ENCODE peak calls at places on chromosomes 7 and 10, in eight cellular contexts. One of them, this sample, is unnamed.

GRCh38 chr10:29681700-29682444 is 47.1 kb upstream of the SVIL start:
- DNase-seq in left ventricle myocardium inferior: no peak
- DNase-seq in mammary epithelial cell: no peak
- DNase-seq in cardiac muscle cell: no peak
- DNase-seq in foreskin fibroblast: no peak
- DNase-seq in AG10803: no peak
- DNase-seq in IMR-90: no peak
- DNase-seq in HFF-Myc: no peak
- DNase-seq in this sample: no peak

GRCh38 chr10:34966440-34966839 is 123.7 kb downstream of the CUL2 start:
- DNase-seq in HFF-Myc: no peak
- DNase-seq in mammary epithelial cell: no peak
- DNase-seq in left ventricle myocardium inferior: no peak
- DNase-seq in foreskin fibroblast: no peak
- DNase-seq in IMR-90: peak
- DNase-seq in cardiac muscle cell: peak
- DNase-seq in AG10803: peak
- DNase-seq in this sample: peak

GRCh38 chr10:11595395-11595692 is 16.1 kb downstream of the USP6NL start:
- DNase-seq in left ventricle myocardium inferior: no peak
- DNase-seq in HFF-Myc: no peak
- DNase-seq in mammary epithelial cell: peak
- DNase-seq in IMR-90: peak
- DNase-seq in foreskin fibroblast: peak
- DNase-seq in AG10803: peak
- DNase-seq in cardiac muscle cell: peak
- DNase-seq in this sample: peak

GRCh38 chr7:913736-914520 is 37.6 kb downstream of the GET4 start:
- DNase-seq in HFF-Myc: no peak
- DNase-seq in IMR-90: no peak
- DNase-seq in cardiac muscle cell: no peak
- DNase-seq in AG10803: no peak
- DNase-seq in foreskin fibroblast: no peak
- DNase-seq in mammary epithelial cell: peak
- DNase-seq in left ventricle myocardium inferior: no peak
- DNase-seq in this sample: no peak

GRCh38 chr7:150400779-150401423 is 21.8 kb downstream of the ZNF775 start:
- DNase-seq in foreskin fibroblast: no peak
- DNase-seq in IMR-90: no peak
- DNase-seq in cardiac muscle cell: no peak
- DNase-seq in mammary epithelial cell: no peak
- DNase-seq in AG10803: no peak
- DNase-seq in HFF-Myc: no peak
- DNase-seq in left ventricle myocardium inferior: no peak
- DNase-seq in this sample: no peak

GRCh38 chr10:30151581-30152389 is 92.4 kb upstream of the JCAD start:
- DNase-seq in mammary epithelial cell: peak
- DNase-seq in AG10803: peak
- DNase-seq in IMR-90: peak
- DNase-seq in foreskin fibroblast: peak
- DNase-seq in HFF-Myc: peak
- DNase-seq in cardiac muscle cell: peak
- DNase-seq in left ventricle myocardium inferior: peak
- DNase-seq in this sample: peak

GRCh38 chr7:90749774-90750173 is 153.7 kb downstream of the CDK14 start:
- DNase-seq in AG10803: peak
- DNase-seq in IMR-90: peak
- DNase-seq in HFF-Myc: no peak
- DNase-seq in left ventricle myocardium inferior: no peak
- DNase-seq in foreskin fibroblast: peak
- DNase-seq in cardiac muscle cell: peak
- DNase-seq in mammary epithelial cell: no peak
- DNase-seq in this sample: peak

GRCh38 chr7:76002139-76002538 is 7.7 kb upstream of the TMEM120A start:
- DNase-seq in left ventricle myocardium inferior: no peak
- DNase-seq in HFF-Myc: no peak
- DNase-seq in cardiac muscle cell: no peak
- DNase-seq in IMR-90: no peak
- DNase-seq in mammary epithelial cell: no peak
- DNase-seq in foreskin fibroblast: no peak
- DNase-seq in AG10803: no peak
- DNase-seq in this sample: no peak

GRCh38 chr10:15558136-15558535 is 161.6 kb downstream of the ITGA8 start:
- DNase-seq in cardiac muscle cell: peak
- DNase-seq in AG10803: peak
- DNase-seq in IMR-90: peak
- DNase-seq in HFF-Myc: no peak
- DNase-seq in foreskin fibroblast: peak
- DNase-seq in left ventricle myocardium inferior: no peak
- DNase-seq in mammary epithelial cell: no peak
- DNase-seq in this sample: peak

GRCh38 chr10:79445217-79445707 is at the start of gene ZCCHC24:
- DNase-seq in left ventricle myocardium inferior: peak
- DNase-seq in foreskin fibroblast: no peak
- DNase-seq in mammary epithelial cell: peak
- DNase-seq in AG10803: no peak
- DNase-seq in HFF-Myc: no peak
- DNase-seq in IMR-90: no peak
- DNase-seq in cardiac muscle cell: no peak
- DNase-seq in this sample: peak

GRCh38 chr10:3098689-3099088 is 31.3 kb downstream of the PFKP start:
- DNase-seq in AG10803: no peak
- DNase-seq in mammary epithelial cell: no peak
- DNase-seq in foreskin fibroblast: no peak
- DNase-seq in IMR-90: no peak
- DNase-seq in left ventricle myocardium inferior: no peak
- DNase-seq in cardiac muscle cell: no peak
- DNase-seq in HFF-Myc: no peak
- DNase-seq in this sample: no peak

GRCh38 chr7:128030999-128031681 is at the start of gene LRRC4:
- DNase-seq in AG10803: peak
- DNase-seq in left ventricle myocardium inferior: no peak
- DNase-seq in mammary epithelial cell: peak
- DNase-seq in cardiac muscle cell: peak
- DNase-seq in foreskin fibroblast: peak
- DNase-seq in HFF-Myc: no peak
- DNase-seq in IMR-90: peak
- DNase-seq in this sample: peak

GRCh38 chr10:130993612-130994011 is 317.9 kb downstream of the TCERG1L start:
- DNase-seq in HFF-Myc: no peak
- DNase-seq in left ventricle myocardium inferior: no peak
- DNase-seq in mammary epithelial cell: no peak
- DNase-seq in foreskin fibroblast: no peak
- DNase-seq in IMR-90: no peak
- DNase-seq in cardiac muscle cell: no peak
- DNase-seq in AG10803: no peak
- DNase-seq in this sample: no peak

GRCh38 chr7:27210441-27211083 is 10.7 kb upstream of the HOXA13 start:
- DNase-seq in foreskin fibroblast: peak
- DNase-seq in HFF-Myc: no peak
- DNase-seq in cardiac muscle cell: peak
- DNase-seq in AG10803: peak
- DNase-seq in mammary epithelial cell: peak
- DNase-seq in IMR-90: peak
- DNase-seq in left ventricle myocardium inferior: no peak
- DNase-seq in this sample: peak

GRCh38 chr7:1288390-1288995 is 55.8 kb downstream of the UNCX start:
- DNase-seq in HFF-Myc: no peak
- DNase-seq in left ventricle myocardium inferior: no peak
- DNase-seq in mammary epithelial cell: no peak
- DNase-seq in cardiac muscle cell: no peak
- DNase-seq in IMR-90: no peak
- DNase-seq in foreskin fibroblast: no peak
- DNase-seq in AG10803: no peak
- DNase-seq in this sample: no peak

GRCh38 chr7:155618708-155619633 is 25.5 kb upstream of the RBM33 start:
- DNase-seq in mammary epithelial cell: no peak
- DNase-seq in foreskin fibroblast: peak
- DNase-seq in left ventricle myocardium inferior: no peak
- DNase-seq in cardiac muscle cell: peak
- DNase-seq in HFF-Myc: no peak
- DNase-seq in AG10803: no peak
- DNase-seq in IMR-90: peak
- DNase-seq in this sample: peak

GRCh38 chr10:47421057-47421952 is 37.2 kb upstream of the ZNF488 start:
- DNase-seq in foreskin fibroblast: peak
- DNase-seq in HFF-Myc: no peak
- DNase-seq in mammary epithelial cell: peak
- DNase-seq in cardiac muscle cell: peak
- DNase-seq in IMR-90: peak
- DNase-seq in left ventricle myocardium inferior: no peak
- DNase-seq in AG10803: peak
- DNase-seq in this sample: peak

GRCh38 chr7:1175967-1176851 is 16.2 kb upstream of the ZFAND2A start:
- DNase-seq in AG10803: peak
- DNase-seq in cardiac muscle cell: peak
- DNase-seq in IMR-90: peak
- DNase-seq in HFF-Myc: no peak
- DNase-seq in mammary epithelial cell: peak
- DNase-seq in foreskin fibroblast: peak
- DNase-seq in left ventricle myocardium inferior: peak
- DNase-seq in this sample: peak

GRCh38 chr10:14200645-14201534 is 129.8 kb downstream of the FRMD4A start:
- DNase-seq in foreskin fibroblast: no peak
- DNase-seq in HFF-Myc: no peak
- DNase-seq in IMR-90: peak
- DNase-seq in left ventricle myocardium inferior: no peak
- DNase-seq in mammary epithelial cell: no peak
- DNase-seq in cardiac muscle cell: peak
- DNase-seq in AG10803: no peak
- DNase-seq in this sample: no peak

GRCh38 chr10:26586211-26586610 is 111.3 kb upstream of the PDSS1 start:
- DNase-seq in AG10803: no peak
- DNase-seq in IMR-90: no peak
- DNase-seq in mammary epithelial cell: no peak
- DNase-seq in foreskin fibroblast: no peak
- DNase-seq in cardiac muscle cell: no peak
- DNase-seq in left ventricle myocardium inferior: no peak
- DNase-seq in HFF-Myc: no peak
- DNase-seq in this sample: no peak

GRCh38 chr7:143518521-143518920 is 40.8 kb downstream of the TAS2R41 start:
- DNase-seq in AG10803: no peak
- DNase-seq in IMR-90: no peak
- DNase-seq in HFF-Myc: no peak
- DNase-seq in mammary epithelial cell: no peak
- DNase-seq in foreskin fibroblast: no peak
- DNase-seq in left ventricle myocardium inferior: no peak
- DNase-seq in cardiac muscle cell: no peak
- DNase-seq in this sample: peak

GRCh38 chr10:123150986-123151738 is 3.0 kb upstream of the BUB3 start:
- DNase-seq in mammary epithelial cell: peak
- DNase-seq in AG10803: peak
- DNase-seq in IMR-90: peak
- DNase-seq in left ventricle myocardium inferior: no peak
- DNase-seq in foreskin fibroblast: peak
- DNase-seq in HFF-Myc: no peak
- DNase-seq in cardiac muscle cell: no peak
- DNase-seq in this sample: no peak

GRCh38 chr7:156604311-156604710 is 36.3 kb upstream of the RNF32 start:
- DNase-seq in IMR-90: peak
- DNase-seq in cardiac muscle cell: no peak
- DNase-seq in left ventricle myocardium inferior: no peak
- DNase-seq in AG10803: no peak
- DNase-seq in foreskin fibroblast: no peak
- DNase-seq in mammary epithelial cell: peak
- DNase-seq in HFF-Myc: peak
- DNase-seq in this sample: no peak

GRCh38 chr7:138459300-138460175 is 521 bp upstream of the TRIM24 start:
- DNase-seq in cardiac muscle cell: no peak
- DNase-seq in foreskin fibroblast: peak
- DNase-seq in AG10803: peak
- DNase-seq in left ventricle myocardium inferior: peak
- DNase-seq in mammary epithelial cell: peak
- DNase-seq in IMR-90: no peak
- DNase-seq in HFF-Myc: peak
- DNase-seq in this sample: peak
- TF ChIP-seq CTCF in cardiac muscle cell: no peak
- TF ChIP-seq CTCF in foreskin fibroblast: no peak
- TF ChIP-seq CTCF in AG10803: peak
- TF ChIP-seq CTCF in left ventricle myocardium inferior: peak
- TF ChIP-seq CTCF in mammary epithelial cell: no peak
- TF ChIP-seq CTCF in IMR-90: peak
- TF ChIP-seq CTCF in HFF-Myc: no peak
- TF ChIP-seq CTCF in this sample: peak

GRCh38 chr10:103145046-103145445 is 48.0 kb downstream of the NT5C2 start:
- DNase-seq in HFF-Myc: no peak
- DNase-seq in IMR-90: peak
- DNase-seq in foreskin fibroblast: peak
- DNase-seq in left ventricle myocardium inferior: no peak
- DNase-seq in AG10803: peak
- DNase-seq in mammary epithelial cell: no peak
- DNase-seq in cardiac muscle cell: peak
- DNase-seq in this sample: peak
- H3K4me3 ChIP-seq in HFF-Myc: no peak
- H3K4me3 ChIP-seq in IMR-90: peak
- H3K4me3 ChIP-seq in foreskin fibroblast: no peak
- H3K4me3 ChIP-seq in left ventricle myocardium inferior: peak
- H3K4me3 ChIP-seq in AG10803: no peak
- H3K4me3 ChIP-seq in mammary epithelial cell: no peak
- H3K4me3 ChIP-seq in cardiac muscle cell: no peak
- H3K4me3 ChIP-seq in this sample: no peak

GRCh38 chr10:20709708-20710107 is 187.4 kb downstream of the NEBL start:
- DNase-seq in mammary epithelial cell: no peak
- DNase-seq in HFF-Myc: no peak
- DNase-seq in AG10803: no peak
- DNase-seq in left ventricle myocardium inferior: no peak
- DNase-seq in foreskin fibroblast: no peak
- DNase-seq in IMR-90: no peak
- DNase-seq in cardiac muscle cell: no peak
- DNase-seq in this sample: no peak
- TF ChIP-seq CTCF in mammary epithelial cell: no peak
- TF ChIP-seq CTCF in HFF-Myc: no peak
- TF ChIP-seq CTCF in AG10803: no peak
- TF ChIP-seq CTCF in left ventricle myocardium inferior: no peak
- TF ChIP-seq CTCF in foreskin fibroblast: no peak
- TF ChIP-seq CTCF in IMR-90: no peak
- TF ChIP-seq CTCF in cardiac muscle cell: no peak
- TF ChIP-seq CTCF in this sample: no peak

DNA sequence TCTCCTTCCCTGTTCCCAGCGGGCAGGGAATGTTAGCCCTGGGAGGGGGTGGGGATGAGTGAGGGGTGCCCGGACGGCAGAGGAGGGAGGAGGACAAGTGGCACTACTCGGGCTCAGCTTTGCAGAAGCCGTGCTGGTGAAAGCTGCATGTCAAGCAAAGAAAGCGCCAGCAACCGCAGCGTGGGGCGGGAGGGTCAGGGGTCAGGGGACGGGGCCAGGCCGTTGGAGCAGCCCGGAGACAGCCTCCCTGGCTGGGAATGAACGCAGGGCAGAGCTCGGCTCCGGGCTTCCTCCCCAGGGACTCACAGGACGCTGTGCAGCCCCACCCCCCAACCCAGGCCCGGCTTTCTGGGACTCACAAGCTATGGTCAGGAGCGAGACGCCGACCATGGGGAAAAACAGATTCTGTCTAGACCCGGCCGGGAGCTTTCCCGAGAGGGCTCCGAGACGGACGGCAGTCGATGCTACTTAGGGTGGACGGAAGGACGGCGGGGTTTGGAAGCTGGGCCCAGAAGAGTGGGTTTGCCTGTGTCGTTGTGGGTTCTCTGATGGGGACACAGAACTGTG is 113.4 kb downstream of the VIPR2 start:
- DNase-seq in IMR-90: no peak
- DNase-seq in HFF-Myc: no peak
- DNase-seq in mammary epithelial cell: no peak
- DNase-seq in cardiac muscle cell: peak
- DNase-seq in AG10803: no peak
- DNase-seq in foreskin fibroblast: no peak
- DNase-seq in left ventricle myocardium inferior: peak
- DNase-seq in this sample: no peak
- H3K4me3 ChIP-seq in IMR-90: no peak
- H3K4me3 ChIP-seq in HFF-Myc: no peak
- H3K4me3 ChIP-seq in mammary epithelial cell: no peak
- H3K4me3 ChIP-seq in cardiac muscle cell: no peak
- H3K4me3 ChIP-seq in AG10803: no peak
- H3K4me3 ChIP-seq in foreskin fibroblast: no peak
- H3K4me3 ChIP-seq in left ventricle myocardium inferior: peak
- H3K4me3 ChIP-seq in this sample: peak